ENCODE peak calls at places on chromosome 4, in four cellular contexts. H is HepG2, O is H1, V is GM12878. B is an unnamed sample.

GRCh38 chr4:78758105-78758504 is 18.0 kb upstream of the BMP2K start:
- DNase-seq in H (no peak), O (no peak), V (no peak), B (no peak)

GRCh38 chr4:20520901-20521300 is 179.4 kb upstream of the PACRGL start:
- DNase-seq in H (no peak), O (no peak), V (no peak), B (no peak)

GRCh38 chr4:186900232-186900900 is 176.7 kb upstream of the FAT1 start:
- DNase-seq in H (no peak), O (no peak), V (no peak), B (peak)

GRCh38 chr4:139744232-139744631 is 78.6 kb downstream of the MGST2 start:
- DNase-seq in H (no peak), O (no peak), V (no peak), B (no peak)

GRCh38 chr4:57109847-57110634 is at the start of gene IGFBP7:
- DNase-seq in H (no peak), O (no peak), V (no peak), B (peak)

GRCh38 chr4:38728651-38729141 is 54.1 kb downstream of the TLR10 start:
- DNase-seq in H (peak), O (peak), V (no peak), B (no peak)

GRCh38 chr4:2879026-2879425 is 35.4 kb downstream of the ADD1 start:
- DNase-seq in H (no peak), O (no peak), V (no peak), B (no peak)

GRCh38 chr4:112284662-112285411 is 867 bp downstream of the TIFA start:
- DNase-seq in H (no peak), O (no peak), V (no peak), B (peak)

GRCh38 chr4:183729430-183730328 is 70.6 kb downstream of the TRAPPC11 start:
- DNase-seq in H (peak), O (no peak), V (no peak), B (no peak)

GRCh38 chr4:173264245-173264959 is 69.8 kb downstream of the HMGB2 start:
- DNase-seq in H (no peak), O (no peak), V (no peak), B (peak)

GRCh38 chr4:82591592-82591991 is 29.8 kb upstream of the TMEM150C start:
- DNase-seq in H (no peak), O (no peak), V (no peak), B (no peak)

GRCh38 chr4:184655889-184656869 is 6.6 kb downstream of the PRIMPOL start:
- DNase-seq in H (no peak), O (no peak), V (no peak), B (no peak)

GRCh38 chr4:121189811-121190210 is 25.7 kb upstream of the TNIP3 start:
- DNase-seq in H (no peak), O (no peak), V (peak), B (no peak)

GRCh38 chr4:1087371-1087770 is 26.0 kb downstream of the RNF212 start:
- DNase-seq in H (no peak), O (no peak), V (no peak), B (no peak)

GRCh38 chr4:61210186-61210939 is 10.2 kb downstream of the ADGRL3 start:
- DNase-seq in H (no peak), O (no peak), V (no peak), B (no peak)

GRCh38 chr4:54228563-54229501 is at the start of gene PDGFRA:
- DNase-seq in H (no peak), O (no peak), V (no peak), B (no peak)

GRCh38 chr4:1252928-1253492 is 4.1 kb upstream of the CTBP1 start:
- DNase-seq in H (peak), O (no peak), V (no peak), B (no peak)

GRCh38 chr4:129344058-129344457 is 248.1 kb downstream of the C4orf33 start:
- DNase-seq in H (peak), O (no peak), V (no peak), B (peak)

GRCh38 chr4:76434901-76435688 is at the start of gene SHROOM3:
- DNase-seq in H (no peak), O (no peak), V (no peak), B (no peak)

GRCh38 chr4:119093042-119093827 is 42.4 kb upstream of the MYOZ2 start:
- DNase-seq in H (no peak), O (no peak), V (no peak), B (no peak)

GRCh38 chr4:170931326-170931725 is 841.6 kb upstream of the AADAT start:
- DNase-seq in H (no peak), O (no peak), V (no peak), B (no peak)

GRCh38 chr4:2820216-2820982 is 23.2 kb upstream of the ADD1 start:
- DNase-seq in H (no peak), O (no peak), V (no peak), B (no peak)

GRCh38 chr4:56892686-56893085 is 15.0 kb upstream of the REST start:
- DNase-seq in H (no peak), O (no peak), V (no peak), B (no peak)

GRCh38 chr4:76311896-76312331 is 5.4 kb downstream of the STBD1 start:
- DNase-seq in H (no peak), O (no peak), V (no peak), B (no peak)

GRCh38 chr4:126568652-126569580 is 1063.8 kb upstream of the INTU start:
- DNase-seq in H (no peak), O (no peak), V (no peak), B (no peak)

GRCh38 chr4:83552085-83552484 is 16.2 kb downstream of the GPAT3 start:
- DNase-seq in H (peak), O (no peak), V (no peak), B (no peak)

GRCh38 chr4:153252122-153252521 is 47.9 kb downstream of the TRIM2 start:
- DNase-seq in H (no peak), O (no peak), V (peak), B (no peak)

GRCh38 chr4:113979157-113979972 is at the start of gene ARSJ:
- DNase-seq in H (no peak), O (peak), V (no peak), B (no peak)

GRCh38 chr4:147054241-147054902 is 108.7 kb upstream of the TTC29 start:
- DNase-seq in H (no peak), O (no peak), V (no peak), B (no peak)

GRCh38 chr4:186770446-186771175 is 47.0 kb upstream of the FAT1 start:
- DNase-seq in H (no peak), O (no peak), V (no peak), B (no peak)

DNA sequence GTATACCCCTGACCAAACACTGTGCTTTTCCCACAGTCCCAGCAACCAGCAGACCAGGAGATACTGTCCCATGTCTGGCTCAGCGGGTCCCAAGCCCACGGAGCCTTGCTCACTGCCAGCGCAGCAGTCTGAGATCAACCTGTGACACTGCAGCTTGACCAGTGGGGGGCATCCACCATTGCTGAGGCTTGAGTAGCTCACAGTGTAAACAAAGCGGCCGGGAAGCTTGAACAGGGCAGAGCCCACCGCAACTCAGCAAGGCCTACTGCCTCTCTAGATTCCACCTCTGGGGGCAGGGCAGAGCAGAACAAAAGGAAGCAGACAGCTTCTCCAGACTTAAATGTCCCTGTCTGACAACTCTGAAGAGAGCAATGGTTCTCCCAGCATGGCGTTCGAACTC is 58.1 kb downstream of the SLC10A6 start:
- DNase-seq in H (peak), O (peak), V (no peak), B (no peak)
- TF ChIP-seq KDM1A in H (no peak), O (no peak), V (no peak), B (no peak)

GRCh38 chr4:133152801-133153526 is 3.9 kb downstream of the PCDH10 start:
- DNase-seq in H (no peak), O (no peak), V (no peak), B (no peak)

GRCh38 chr4:133151301-133151680 is 2.2 kb downstream of the PCDH10 start:
- DNase-seq in H (no peak), O (no peak), V (no peak), B (no peak)

GRCh38 chr4:133151681-133152329 is 2.7 kb downstream of the PCDH10 start:
- DNase-seq in H (no peak), O (no peak), V (no peak), B (no peak)

GRCh38 chr4:133150643-133151300 is 1.7 kb downstream of the PCDH10 start:
- DNase-seq in H (no peak), O (no peak), V (no peak), B (no peak)

GRCh38 chr4:133152330-133152791 is 3.3 kb downstream of the PCDH10 start:
- DNase-seq in H (no peak), O (no peak), V (no peak), B (no peak)
- H3K9ac ChIP-seq in H (no peak), O (peak), V (no peak), B (no peak)

GRCh38 chr4:41146196-41146595 is 68.1 kb downstream of the APBB2 start:
- DNase-seq in H (no peak), O (no peak), V (no peak), B (no peak)
- TF ChIP-seq KDM1A in H (no peak), O (no peak), V (no peak), B (no peak)

DNA sequence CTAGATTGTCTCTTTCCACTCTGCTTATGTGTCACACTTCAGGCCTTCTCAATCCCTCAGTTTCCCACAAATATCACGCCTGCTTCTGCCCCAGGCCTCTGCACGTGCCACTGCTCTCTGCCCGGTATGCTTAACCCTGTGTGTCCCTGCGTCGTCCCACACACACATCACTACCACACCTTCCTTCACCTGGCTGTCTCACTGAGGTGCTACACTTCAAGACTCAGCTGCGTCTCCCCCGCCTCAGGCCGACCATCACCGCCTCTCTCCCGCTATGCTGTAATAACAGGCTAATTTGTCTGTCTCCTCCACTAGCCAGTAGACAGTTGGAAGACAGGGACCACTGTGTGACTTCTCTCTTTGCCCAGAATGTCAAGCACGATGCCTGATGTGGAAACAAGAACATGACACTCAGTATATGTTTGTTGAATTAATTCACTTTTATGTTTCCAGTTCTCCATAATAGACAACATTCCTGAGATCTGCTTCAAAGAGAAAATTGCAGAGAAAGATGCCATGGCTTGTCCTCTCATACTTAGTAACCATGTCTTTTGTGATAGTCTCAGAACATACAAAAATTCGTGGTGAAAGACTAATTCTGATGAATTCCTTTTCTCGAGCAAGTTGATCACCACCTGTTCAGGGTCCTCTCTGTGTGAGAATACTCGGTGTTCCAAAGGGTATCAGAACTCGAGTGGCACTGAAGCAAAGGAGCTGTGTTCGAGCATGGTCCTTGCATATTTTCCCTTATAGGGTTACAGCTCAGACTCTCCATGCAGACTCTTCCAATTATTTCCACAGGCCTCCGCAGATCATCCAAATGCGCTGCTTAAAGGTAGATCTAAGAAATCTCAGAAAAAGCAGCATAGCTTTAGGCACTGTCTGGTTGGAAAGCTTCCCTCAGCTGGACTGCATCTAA is 54.2 kb downstream of the AFAP1 start:
- DNase-seq in H (no peak), O (no peak), V (no peak), B (no peak)
- H3K9ac ChIP-seq in H (no peak), O (no peak), V (no peak), B (no peak)

DNA sequence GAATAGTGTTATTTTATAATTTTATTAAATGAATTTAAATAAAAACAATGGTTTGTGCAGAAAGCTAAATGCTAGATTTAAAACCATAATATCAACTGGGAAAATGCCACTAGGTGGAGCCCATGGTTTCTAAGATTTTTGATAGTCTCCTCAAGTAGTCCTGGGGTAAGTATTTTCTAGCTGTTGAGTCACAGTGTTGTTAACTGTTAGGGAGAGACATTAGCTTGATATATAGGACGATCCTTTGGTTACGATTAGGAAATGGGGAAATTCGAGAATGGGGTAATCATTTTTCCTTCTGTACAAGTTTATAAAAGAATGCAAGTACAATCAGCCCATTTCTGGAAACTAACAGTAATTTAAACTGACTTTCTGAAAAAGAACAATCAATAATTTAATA is 378.4 kb downstream of the ANKRD50 start:
- DNase-seq in H (peak), O (peak), V (no peak), B (peak)
- TF ChIP-seq KDM1A in H (no peak), O (no peak), V (no peak), B (no peak)

DNA sequence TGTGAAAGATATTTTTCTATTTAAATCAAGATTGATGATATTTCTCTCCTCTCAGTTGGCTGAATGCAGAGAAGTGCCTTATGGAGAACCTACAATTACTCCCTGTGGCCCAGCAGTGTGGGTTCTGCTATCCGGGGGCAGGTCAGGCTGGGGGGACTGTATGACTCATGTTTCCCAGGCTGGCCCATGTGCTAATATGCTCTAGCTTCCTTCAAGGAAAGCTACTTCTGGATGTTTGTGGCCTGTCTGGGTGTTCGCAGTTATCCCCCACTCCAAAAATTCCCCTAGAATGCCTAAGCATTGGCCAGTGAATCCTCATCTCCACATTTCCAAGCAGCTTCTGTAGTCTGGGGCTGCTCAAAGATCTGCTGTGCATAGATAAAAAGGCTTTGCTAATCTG is 58.9 kb upstream of the SPP1 start:
- DNase-seq in H (no peak), O (no peak), V (no peak), B (peak)
- H3K9ac ChIP-seq in H (no peak), O (no peak), V (no peak), B (no peak)

B was measured in K562.